ENCODE peak calls at places on chromosomes 6 and 20, in ten cellular contexts. F, D, Q, V, H, S, M, B, X and U are unnamed samples.

GRCh38 chr6:132763269-132763668 is 5.6 kb upstream of the VNN2 start:
- DNase-seq in Q (no peak), B (no peak), F (no peak), M (no peak), D (peak; percentile 25), V (peak; percentile 66), H (no peak), S (no peak), X (no peak), U (no peak)

GRCh38 chr6:91613481-91613880 is 1026.6 kb upstream of the MAP3K7 start:
- DNase-seq in F (no peak), V (no peak), S (no peak), Q (no peak), D (no peak), H (no peak), X (no peak), B (no peak), M (no peak), U (no peak)

GRCh38 chr6:80060774-80061173 is 45.7 kb upstream of the BCKDHB start:
- DNase-seq in B (no peak), S (no peak), Q (no peak), V (no peak), D (no peak), X (no peak), F (no peak), H (no peak), M (no peak), U (no peak)

GRCh38 chr6:6998194-6998569 is 109.6 kb upstream of the RREB1 start:
- DNase-seq in V (no peak), F (no peak), S (no peak), M (no peak), D (no peak), Q (no peak), B (no peak), H (no peak), X (no peak), U (no peak)

GRCh38 chr6:118297821-118298220 is 250.3 kb upstream of the PLN start:
- DNase-seq in M (no peak), S (no peak), H (no peak), Q (no peak), B (no peak), X (no peak), D (no peak), V (no peak), F (no peak), U (no peak)

GRCh38 chr6:107846262-107846795 is 22.2 kb upstream of the SCML4 start:
- DNase-seq in D (no peak), H (no peak), X (no peak), V (no peak), Q (no peak), M (no peak), F (no peak), B (no peak), S (no peak), U (no peak)

GRCh38 chr6:163301721-163302635 is 112.5 kb upstream of the QKI start:
- DNase-seq in D (no peak), H (no peak), F (no peak), S (no peak), V (no peak), X (no peak), Q (no peak), M (no peak), B (no peak), U (no peak)

GRCh38 chr6:138588805-138589434 is 89.6 kb upstream of the NHSL1 start:
- DNase-seq in M (peak; percentile 67), Q (peak; percentile 52), X (peak; percentile 58), H (peak; percentile 23), S (peak; percentile 72), D (peak; percentile 70), V (peak; percentile 37), F (peak; percentile 32), B (peak; percentile 66), U (peak; percentile 83)

GRCh38 chr6:31821301-31822037 is 6.1 kb upstream of the HSPA1B start:
- DNase-seq in F (peak; percentile 46), M (no peak), B (peak; percentile 69), S (peak; percentile 69), H (peak; percentile 73), D (peak; percentile 96), V (no peak), Q (peak; percentile 51), X (peak; percentile 58), U (peak; percentile 88)

GRCh38 chr20:17960927-17961599 is 7.5 kb downstream of the SNX5 start:
- DNase-seq in F (no peak), S (no peak), Q (peak; percentile 47), V (no peak), B (no peak), M (no peak), D (peak; percentile 45), X (no peak), H (peak; percentile 80), U (no peak)

GRCh38 chr6:132392792-132393191 is 8.5 kb downstream of the MOXD1 start:
- DNase-seq in Q (no peak), H (no peak), F (no peak), D (no peak), B (no peak), X (no peak), M (peak; percentile 51), S (peak; percentile 25), V (no peak), U (no peak)

GRCh38 chr20:63698739-63699465 is 2.5 kb downstream of the TNFRSF6B start:
- DNase-seq in V (no peak), H (peak; percentile 19), S (peak; percentile 39), M (peak; percentile 67), B (peak; percentile 7), X (peak; percentile 95), Q (no peak), F (no peak), D (no peak), U (peak; percentile 100)

GRCh38 chr6:122609881-122610689 is at the start of gene PKIB:
- DNase-seq in H (peak; percentile 13), B (peak; percentile 92), V (peak; percentile 25), S (peak; percentile 82), D (peak; percentile 79), M (peak; percentile 75), X (peak; percentile 64), F (peak; percentile 39), Q (peak; percentile 9), U (peak; percentile 91)

DNA sequence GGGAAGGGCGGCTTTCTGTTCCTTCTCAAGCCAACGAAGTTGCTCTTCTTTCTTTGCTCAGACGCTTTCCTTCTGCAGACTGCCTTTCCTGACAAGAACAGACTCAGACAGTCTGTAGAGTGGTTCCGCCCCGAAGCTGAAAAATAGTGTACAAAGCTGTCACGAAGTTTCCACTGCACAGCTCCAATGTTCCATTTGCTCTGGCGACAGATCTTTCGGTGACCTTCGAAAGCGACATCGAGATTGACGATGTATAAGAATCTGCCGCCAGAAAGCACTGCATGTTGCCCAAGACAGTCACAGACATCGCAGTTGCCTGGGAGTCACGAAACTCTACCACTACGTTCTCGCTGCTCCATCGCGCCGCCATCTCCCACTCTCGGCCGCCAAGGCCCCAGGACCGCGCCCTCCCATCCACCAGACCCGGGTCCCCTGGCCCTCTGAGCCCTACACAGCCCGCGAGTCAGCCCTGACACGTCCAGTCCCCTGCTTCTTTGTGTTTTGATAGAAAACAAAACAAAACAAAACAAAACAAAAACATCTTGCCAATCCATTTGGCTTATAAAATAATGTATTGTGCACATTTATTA is 42.1 kb upstream of the ZNF184 start:
- DNase-seq in S (no peak), X (no peak), Q (no peak), V (no peak), H (no peak), F (no peak), D (no peak), M (no peak), B (no peak), U (no peak)
- H3K27me3 ChIP-seq in S (no peaks in the 10 kb centered on the region), X (no peaks in the 10 kb centered on the region), Q (no peaks in the 10 kb centered on the region), V (peaks cover 5% of the 10 kb centered on the region), H (no peaks in the 10 kb centered on the region), F (no peaks in the 10 kb centered on the region), D (peaks cover 5% of the 10 kb centered on the region), M (no peaks in the 10 kb centered on the region), B (peaks cover 22% of the 10 kb centered on the region), U (peaks cover 37% of the 10 kb centered on the region)

GRCh38 chr6:55175778-55176084 is 1.4 kb downstream of the HCRTR2 start:
- DNase-seq in V (no peak), S (no peak), F (no peak), D (no peak), B (no peak), M (no peak), X (no peak), H (no peak), Q (no peak), U (no peak)
- H3K27me3 ChIP-seq in V (no peaks in the 10 kb centered on the region), S (peaks cover 4% of the 10 kb centered on the region), F (no peaks in the 10 kb centered on the region), D (no peaks in the 10 kb centered on the region), B (peaks cover 18% of the 10 kb centered on the region), M (no peaks in the 10 kb centered on the region), X (no peaks in the 10 kb centered on the region), H (no peaks in the 10 kb centered on the region), Q (peaks cover 12% of the 10 kb centered on the region), U (peaks cover 15% of the 10 kb centered on the region)

GRCh38 chr6:90297866-90298381 is 1.3 kb upstream of the BACH2 start:
- DNase-seq in S (peak; percentile 36), V (no peak), Q (no peak), X (no peak), D (no peak), M (no peak), F (no peak), B (no peak), H (peak; percentile 18), U (no peak)
- H3K27me3 ChIP-seq in S (peaks cover 18% of the 10 kb centered on the region), V (no peaks in the 10 kb centered on the region), Q (peaks cover 43% of the 10 kb centered on the region), X (no peaks in the 10 kb centered on the region), D (peaks cover 34% of the 10 kb centered on the region), M (no peaks in the 10 kb centered on the region), F (no peaks in the 10 kb centered on the region), B (no peaks in the 10 kb centered on the region), H (no peaks in the 10 kb centered on the region), U (peaks cover 59% of the 10 kb centered on the region)

GRCh38 chr6:104952911-104953409 is 3.9 kb upstream of the LIN28B start:
- DNase-seq in D (no peak), H (no peak), X (no peak), M (no peak), B (no peak), S (peak; percentile 77), V (no peak), Q (no peak), F (no peak), U (no peak)
- H3K27me3 ChIP-seq in D (peaks cover 47% of the 10 kb centered on the region), H (no peaks in the 10 kb centered on the region), X (peaks cover 37% of the 10 kb centered on the region), M (no peaks in the 10 kb centered on the region), B (peaks cover 37% of the 10 kb centered on the region), S (no peaks in the 10 kb centered on the region), V (peaks cover 42% of the 10 kb centered on the region), Q (peaks cover 45% of the 10 kb centered on the region), F (peaks cover 11% of the 10 kb centered on the region), U (peaks cover 73% of the 10 kb centered on the region)

GRCh38 chr6:154292855-154293519 is 63.6 kb downstream of the IPCEF1 start:
- DNase-seq in B (no peak), H (no peak), V (no peak), M (no peak), D (no peak), F (no peak), X (no peak), S (no peak), Q (no peak), U (peak; percentile 77)
- H3K27me3 ChIP-seq in B (no peaks in the 10 kb centered on the region), H (no peaks in the 10 kb centered on the region), V (no peaks in the 10 kb centered on the region), M (no peaks in the 10 kb centered on the region), D (no peaks in the 10 kb centered on the region), F (no peaks in the 10 kb centered on the region), X (no peaks in the 10 kb centered on the region), S (no peaks in the 10 kb centered on the region), Q (no peaks in the 10 kb centered on the region), U (no peaks in the 10 kb centered on the region)